ENCODE peak calls at places on chromosomes 2 and 18, in nine cellular contexts. One of them, this sample, is unnamed.

GRCh38 chr2:157898591-157898996 is 22.5 kb upstream of the ACVR1 start:
- DNase-seq in cardiac fibroblast: peak; percentile 74
- DNase-seq in heart right ventricle: no peak
- DNase-seq in nephron progenitor cell: no peak
- DNase-seq in lower lobe of right lung: no peak
- DNase-seq in colonic mucosa: no peak
- DNase-seq in mucosa of descending colon: no peak
- DNase-seq in bronchial epithelial cell: peak; percentile 90
- DNase-seq in AG10803: peak; percentile 76
- DNase-seq in this sample: peak; percentile 87

GRCh38 chr2:36538345-36538744 is 59.6 kb downstream of the FEZ2 start:
- DNase-seq in heart right ventricle: no peak
- DNase-seq in nephron progenitor cell: no peak
- DNase-seq in cardiac fibroblast: peak; percentile 44
- DNase-seq in AG10803: no peak
- DNase-seq in mucosa of descending colon: no peak
- DNase-seq in lower lobe of right lung: no peak
- DNase-seq in bronchial epithelial cell: no peak
- DNase-seq in colonic mucosa: no peak
- DNase-seq in this sample: no peak

GRCh38 chr2:122520212-122520611 is 764.8 kb downstream of the TSN start:
- DNase-seq in mucosa of descending colon: peak; percentile 11
- DNase-seq in lower lobe of right lung: no peak
- DNase-seq in AG10803: no peak
- DNase-seq in heart right ventricle: no peak
- DNase-seq in bronchial epithelial cell: no peak
- DNase-seq in colonic mucosa: no peak
- DNase-seq in nephron progenitor cell: no peak
- DNase-seq in cardiac fibroblast: no peak
- DNase-seq in this sample: no peak

GRCh38 chr2:36044389-36044788 is 311.2 kb upstream of the CRIM1 start:
- DNase-seq in AG10803: no peak
- DNase-seq in heart right ventricle: no peak
- DNase-seq in mucosa of descending colon: no peak
- DNase-seq in colonic mucosa: no peak
- DNase-seq in nephron progenitor cell: no peak
- DNase-seq in lower lobe of right lung: no peak
- DNase-seq in cardiac fibroblast: no peak
- DNase-seq in bronchial epithelial cell: no peak
- DNase-seq in this sample: no peak

GRCh38 chr2:155145758-155146229 is 447.3 kb downstream of the KCNJ3 start:
- DNase-seq in lower lobe of right lung: no peak
- DNase-seq in heart right ventricle: no peak
- DNase-seq in mucosa of descending colon: peak; percentile 2
- DNase-seq in nephron progenitor cell: no peak
- DNase-seq in cardiac fibroblast: no peak
- DNase-seq in bronchial epithelial cell: no peak
- DNase-seq in colonic mucosa: no peak
- DNase-seq in AG10803: no peak
- DNase-seq in this sample: no peak

GRCh38 chr2:112253261-112253807 is 1.5 kb downstream of the ZC3H8 start:
- DNase-seq in mucosa of descending colon: no peak
- DNase-seq in colonic mucosa: no peak
- DNase-seq in lower lobe of right lung: no peak
- DNase-seq in heart right ventricle: no peak
- DNase-seq in cardiac fibroblast: no peak
- DNase-seq in bronchial epithelial cell: no peak
- DNase-seq in AG10803: no peak
- DNase-seq in nephron progenitor cell: no peak
- DNase-seq in this sample: no peak

GRCh38 chr2:52821631-52822030 is 946.0 kb upstream of the CHAC2 start:
- DNase-seq in AG10803: no peak
- DNase-seq in heart right ventricle: no peak
- DNase-seq in mucosa of descending colon: no peak
- DNase-seq in nephron progenitor cell: no peak
- DNase-seq in cardiac fibroblast: peak; percentile 5
- DNase-seq in bronchial epithelial cell: peak; percentile 13
- DNase-seq in colonic mucosa: no peak
- DNase-seq in lower lobe of right lung: no peak
- DNase-seq in this sample: peak; percentile 15

GRCh38 chr2:10229462-10230099 is 73.1 kb upstream of the HPCAL1 start:
- DNase-seq in cardiac fibroblast: no peak
- DNase-seq in colonic mucosa: no peak
- DNase-seq in mucosa of descending colon: no peak
- DNase-seq in heart right ventricle: no peak
- DNase-seq in lower lobe of right lung: no peak
- DNase-seq in bronchial epithelial cell: no peak
- DNase-seq in AG10803: no peak
- DNase-seq in nephron progenitor cell: no peak
- DNase-seq in this sample: no peak

GRCh38 chr2:42132066-42132965 is 36.8 kb upstream of the EML4 start:
- DNase-seq in bronchial epithelial cell: no peak
- DNase-seq in nephron progenitor cell: no peak
- DNase-seq in colonic mucosa: no peak
- DNase-seq in cardiac fibroblast: peak; percentile 85
- DNase-seq in lower lobe of right lung: no peak
- DNase-seq in heart right ventricle: no peak
- DNase-seq in mucosa of descending colon: no peak
- DNase-seq in AG10803: peak; percentile 98
- DNase-seq in this sample: peak; percentile 44

DNA sequence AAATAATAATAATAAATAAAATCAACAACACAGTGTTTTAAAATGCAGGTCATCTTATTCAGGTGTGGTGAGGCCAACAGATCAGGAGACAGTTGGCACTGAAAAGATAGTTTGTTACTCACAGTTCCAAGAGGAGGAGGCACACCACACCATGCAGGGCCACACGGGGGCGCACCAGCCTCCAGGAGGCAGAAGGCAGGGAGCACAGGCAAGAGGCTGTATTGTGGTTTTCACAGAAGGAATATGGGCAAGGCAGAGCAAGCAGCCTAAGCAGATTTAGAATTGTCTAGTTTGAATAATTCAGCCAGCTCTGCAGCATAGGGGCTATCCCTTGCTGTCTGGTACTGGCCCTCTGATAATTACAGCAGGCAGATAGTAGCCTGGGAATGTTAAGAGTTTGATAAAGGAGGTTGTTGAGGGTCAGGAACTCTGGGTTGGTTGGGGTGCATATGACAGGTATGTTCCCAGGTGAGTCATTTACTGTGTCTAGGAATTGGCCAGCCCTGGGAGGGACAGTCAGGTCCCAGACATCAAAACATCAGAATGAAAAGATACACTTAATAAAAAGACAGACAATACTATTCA is 31.3 kb downstream of the KIAA2012 start:
- DNase-seq in nephron progenitor cell: peak; percentile 57
- DNase-seq in cardiac fibroblast: peak; percentile 78
- DNase-seq in colonic mucosa: peak; percentile 43
- DNase-seq in AG10803: peak; percentile 67
- DNase-seq in mucosa of descending colon: peak; percentile 40
- DNase-seq in bronchial epithelial cell: peak; percentile 43
- DNase-seq in lower lobe of right lung: peak; percentile 60
- DNase-seq in heart right ventricle: no peak
- DNase-seq in this sample: peak; percentile 69
- TF ChIP-seq CTCF in nephron progenitor cell: peak; percentile 43
- TF ChIP-seq CTCF in cardiac fibroblast: peak; percentile 85
- TF ChIP-seq CTCF in colonic mucosa: peak; percentile 45
- TF ChIP-seq CTCF in AG10803: peak; percentile 70
- TF ChIP-seq CTCF in mucosa of descending colon: no peak
- TF ChIP-seq CTCF in bronchial epithelial cell: peak; percentile 75
- TF ChIP-seq CTCF in lower lobe of right lung: peak; percentile 44
- TF ChIP-seq CTCF in heart right ventricle: peak; percentile 48
- TF ChIP-seq CTCF in this sample: peak; percentile 55

GRCh38 chr18:10514621-10515020 is 11.2 kb upstream of the NAPG start:
- DNase-seq in nephron progenitor cell: no peak
- DNase-seq in heart right ventricle: no peak
- DNase-seq in bronchial epithelial cell: no peak
- DNase-seq in AG10803: peak; percentile 49
- DNase-seq in colonic mucosa: no peak
- DNase-seq in cardiac fibroblast: no peak
- DNase-seq in mucosa of descending colon: no peak
- DNase-seq in lower lobe of right lung: no peak
- DNase-seq in this sample: no peak
- TF ChIP-seq CTCF in nephron progenitor cell: no peak
- TF ChIP-seq CTCF in heart right ventricle: no peak
- TF ChIP-seq CTCF in bronchial epithelial cell: no peak
- TF ChIP-seq CTCF in AG10803: no peak
- TF ChIP-seq CTCF in colonic mucosa: no peak
- TF ChIP-seq CTCF in cardiac fibroblast: no peak
- TF ChIP-seq CTCF in mucosa of descending colon: no peak
- TF ChIP-seq CTCF in lower lobe of right lung: no peak
- TF ChIP-seq CTCF in this sample: no peak

GRCh38 chr18:22219568-22220355 is 50.4 kb downstream of the GATA6 start:
- DNase-seq in cardiac fibroblast: no peak
- DNase-seq in nephron progenitor cell: no peak
- DNase-seq in mucosa of descending colon: no peak
- DNase-seq in AG10803: no peak
- DNase-seq in colonic mucosa: no peak
- DNase-seq in bronchial epithelial cell: no peak
- DNase-seq in lower lobe of right lung: no peak
- DNase-seq in heart right ventricle: no peak
- DNase-seq in this sample: peak; percentile 32
- TF ChIP-seq CTCF in cardiac fibroblast: no peak
- TF ChIP-seq CTCF in nephron progenitor cell: no peak
- TF ChIP-seq CTCF in mucosa of descending colon: no peak
- TF ChIP-seq CTCF in AG10803: peak; percentile 10
- TF ChIP-seq CTCF in colonic mucosa: no peak
- TF ChIP-seq CTCF in bronchial epithelial cell: no peak
- TF ChIP-seq CTCF in lower lobe of right lung: no peak
- TF ChIP-seq CTCF in heart right ventricle: no peak
- TF ChIP-seq CTCF in this sample: no peak

GRCh38 chr2:219914577-219914976 is 287.1 kb downstream of the SLC4A3 start:
- DNase-seq in mucosa of descending colon: no peak
- DNase-seq in AG10803: no peak
- DNase-seq in colonic mucosa: no peak
- DNase-seq in bronchial epithelial cell: no peak
- DNase-seq in heart right ventricle: no peak
- DNase-seq in lower lobe of right lung: no peak
- DNase-seq in nephron progenitor cell: no peak
- DNase-seq in cardiac fibroblast: no peak
- DNase-seq in this sample: no peak

GRCh38 chr2:219908538-219908937 is 281.1 kb downstream of the SLC4A3 start:
- DNase-seq in bronchial epithelial cell: no peak
- DNase-seq in colonic mucosa: no peak
- DNase-seq in heart right ventricle: no peak
- DNase-seq in mucosa of descending colon: no peak
- DNase-seq in cardiac fibroblast: no peak
- DNase-seq in lower lobe of right lung: no peak
- DNase-seq in AG10803: no peak
- DNase-seq in nephron progenitor cell: no peak
- DNase-seq in this sample: no peak

GRCh38 chr2:219916261-219916660 is 288.8 kb downstream of the SLC4A3 start:
- DNase-seq in cardiac fibroblast: no peak
- DNase-seq in colonic mucosa: no peak
- DNase-seq in mucosa of descending colon: no peak
- DNase-seq in nephron progenitor cell: no peak
- DNase-seq in bronchial epithelial cell: no peak
- DNase-seq in AG10803: no peak
- DNase-seq in heart right ventricle: no peak
- DNase-seq in lower lobe of right lung: no peak
- DNase-seq in this sample: no peak

GRCh38 chr2:219911541-219911940 is 284.1 kb downstream of the SLC4A3 start:
- DNase-seq in mucosa of descending colon: no peak
- DNase-seq in nephron progenitor cell: no peak
- DNase-seq in bronchial epithelial cell: no peak
- DNase-seq in AG10803: no peak
- DNase-seq in cardiac fibroblast: no peak
- DNase-seq in colonic mucosa: no peak
- DNase-seq in lower lobe of right lung: no peak
- DNase-seq in heart right ventricle: no peak
- DNase-seq in this sample: no peak

DNA sequence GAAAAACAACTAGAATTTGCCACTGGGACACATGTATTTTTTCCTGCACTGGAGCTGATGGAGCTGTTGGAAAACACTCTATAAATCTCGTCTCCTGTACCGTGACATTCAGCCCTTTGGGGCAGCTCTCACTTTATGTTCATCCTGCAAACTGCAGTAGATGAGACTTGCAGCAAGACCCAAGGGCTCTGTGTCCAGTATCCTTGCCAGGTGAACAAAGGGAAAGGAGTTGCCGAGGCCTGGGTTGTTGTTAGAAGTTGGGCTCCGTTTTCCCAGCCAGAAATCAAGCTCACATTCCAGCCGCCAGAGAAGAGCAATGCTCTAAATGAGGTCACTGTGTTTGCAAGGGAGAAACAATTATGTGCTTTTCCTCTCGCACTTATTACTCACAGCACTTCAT is 285.1 kb downstream of the SLC4A3 start:
- DNase-seq in cardiac fibroblast: peak; percentile 40
- DNase-seq in lower lobe of right lung: no peak
- DNase-seq in nephron progenitor cell: peak; percentile 15
- DNase-seq in colonic mucosa: no peak
- DNase-seq in AG10803: peak; percentile 62
- DNase-seq in heart right ventricle: no peak
- DNase-seq in mucosa of descending colon: no peak
- DNase-seq in bronchial epithelial cell: peak; percentile 5
- DNase-seq in this sample: no peak
- TF ChIP-seq CTCF in cardiac fibroblast: no peak
- TF ChIP-seq CTCF in lower lobe of right lung: no peak
- TF ChIP-seq CTCF in nephron progenitor cell: no peak
- TF ChIP-seq CTCF in colonic mucosa: no peak
- TF ChIP-seq CTCF in AG10803: peak; percentile 63
- TF ChIP-seq CTCF in heart right ventricle: peak; percentile 44
- TF ChIP-seq CTCF in mucosa of descending colon: no peak
- TF ChIP-seq CTCF in bronchial epithelial cell: no peak
- TF ChIP-seq CTCF in this sample: no peak

GRCh38 chr18:59547691-59548182 is 149.5 kb downstream of the CCBE1 start:
- DNase-seq in heart right ventricle: no peak
- DNase-seq in lower lobe of right lung: no peak
- DNase-seq in AG10803: peak; percentile 92
- DNase-seq in bronchial epithelial cell: peak; percentile 46
- DNase-seq in nephron progenitor cell: no peak
- DNase-seq in colonic mucosa: no peak
- DNase-seq in mucosa of descending colon: no peak
- DNase-seq in cardiac fibroblast: peak; percentile 86
- DNase-seq in this sample: peak; percentile 51
- TF ChIP-seq CTCF in heart right ventricle: no peak
- TF ChIP-seq CTCF in lower lobe of right lung: no peak
- TF ChIP-seq CTCF in AG10803: peak; percentile 49
- TF ChIP-seq CTCF in bronchial epithelial cell: no peak
- TF ChIP-seq CTCF in nephron progenitor cell: no peak
- TF ChIP-seq CTCF in colonic mucosa: no peak
- TF ChIP-seq CTCF in mucosa of descending colon: no peak
- TF ChIP-seq CTCF in cardiac fibroblast: no peak
- TF ChIP-seq CTCF in this sample: no peak

DNA sequence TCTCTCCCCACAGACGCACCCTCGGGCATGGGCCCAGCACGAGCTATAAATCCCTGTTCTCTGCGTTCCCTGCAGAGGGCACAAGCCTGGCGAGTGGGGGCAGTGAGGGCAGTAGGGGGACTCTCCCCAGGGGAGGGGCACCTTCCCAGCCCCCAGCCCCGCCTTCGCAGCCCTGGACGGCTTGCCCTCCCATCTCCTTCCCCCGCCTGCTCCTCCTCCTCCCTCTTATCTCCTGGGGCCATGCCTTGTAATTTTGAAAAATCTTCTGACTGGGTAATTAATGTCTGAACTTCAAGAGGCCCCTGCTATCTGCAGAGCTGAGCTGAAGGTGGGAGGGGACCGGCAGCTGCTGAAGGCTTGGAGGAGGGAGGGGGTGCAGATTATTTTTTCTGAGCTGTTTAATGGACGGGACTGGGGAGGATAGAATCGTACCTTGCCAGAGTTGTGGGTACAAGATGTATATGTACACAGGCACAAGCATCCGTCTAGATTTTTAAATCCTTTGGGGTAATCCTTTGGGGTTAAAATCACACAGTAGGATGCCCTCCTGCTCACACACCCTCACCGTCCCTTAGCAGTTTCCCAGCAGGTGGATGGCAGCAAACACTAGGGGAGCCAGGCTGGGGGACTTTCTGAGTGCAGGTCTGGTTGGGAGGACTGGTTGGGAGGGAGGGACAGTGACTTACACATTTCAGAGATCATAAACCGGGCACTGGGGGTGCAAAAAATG is 121.9 kb downstream of the SMAD7 start:
- DNase-seq in heart right ventricle: no peak
- DNase-seq in colonic mucosa: no peak
- DNase-seq in mucosa of descending colon: no peak
- DNase-seq in nephron progenitor cell: peak; percentile 58
- DNase-seq in bronchial epithelial cell: no peak
- DNase-seq in cardiac fibroblast: no peak
- DNase-seq in lower lobe of right lung: peak; percentile 28
- DNase-seq in AG10803: no peak
- DNase-seq in this sample: no peak
- TF ChIP-seq CTCF in heart right ventricle: no peak
- TF ChIP-seq CTCF in colonic mucosa: no peak
- TF ChIP-seq CTCF in mucosa of descending colon: no peak
- TF ChIP-seq CTCF in nephron progenitor cell: no peak
- TF ChIP-seq CTCF in bronchial epithelial cell: no peak
- TF ChIP-seq CTCF in cardiac fibroblast: no peak
- TF ChIP-seq CTCF in lower lobe of right lung: no peak
- TF ChIP-seq CTCF in AG10803: no peak
- TF ChIP-seq CTCF in this sample: no peak